ENCODE peak calls at places on chromosome 14, in four cellular contexts. One of them, this sample, is unnamed.

GRCh38 chr14:101173698-101174521 is 270.4 kb upstream of the RTL1 start:
- DNase-seq in iris pigment epithelial cell: no peak
- DNase-seq in hypothalamus: no peak
- DNase-seq in posterior cingulate gyrus: no peak
- DNase-seq in this sample: no peak

GRCh38 chr14:60266021-60266937 is 17.3 kb downstream of the PPM1A start:
- DNase-seq in iris pigment epithelial cell: peak; percentile 38
- DNase-seq in hypothalamus: no peak
- DNase-seq in posterior cingulate gyrus: no peak
- DNase-seq in this sample: no peak

GRCh38 chr14:102527255-102528232 is 18.0 kb upstream of the ANKRD9 start:
- DNase-seq in iris pigment epithelial cell: no peak
- DNase-seq in hypothalamus: no peak
- DNase-seq in posterior cingulate gyrus: no peak
- DNase-seq in this sample: no peak

GRCh38 chr14:29927596-29928341 is at the start of gene PRKD1:
- DNase-seq in iris pigment epithelial cell: peak; percentile 67
- DNase-seq in hypothalamus: peak; percentile 80
- DNase-seq in posterior cingulate gyrus: peak; percentile 88
- DNase-seq in this sample: peak; percentile 85

GRCh38 chr14:90140956-90141316 is 79.1 kb downstream of the KCNK13 start:
- DNase-seq in hypothalamus: no peak
- DNase-seq in posterior cingulate gyrus: no peak
- DNase-seq in iris pigment epithelial cell: peak; percentile 71
- DNase-seq in this sample: no peak

GRCh38 chr14:69996197-69996596 is 117.0 kb downstream of the SMOC1 start:
- DNase-seq in posterior cingulate gyrus: no peak
- DNase-seq in iris pigment epithelial cell: peak; percentile 81
- DNase-seq in hypothalamus: no peak
- DNase-seq in this sample: no peak

GRCh38 chr14:67373347-67373746 is 13.2 kb downstream of the EIF2S1 start:
- DNase-seq in posterior cingulate gyrus: no peak
- DNase-seq in iris pigment epithelial cell: peak; percentile 43
- DNase-seq in hypothalamus: no peak
- DNase-seq in this sample: no peak

GRCh38 chr14:98984719-98985041 is 287.3 kb downstream of the BCL11B start:
- DNase-seq in posterior cingulate gyrus: no peak
- DNase-seq in hypothalamus: no peak
- DNase-seq in iris pigment epithelial cell: no peak
- DNase-seq in this sample: no peak

GRCh38 chr14:51327376-51327775 is 87.3 kb downstream of the TMX1 start:
- DNase-seq in posterior cingulate gyrus: no peak
- DNase-seq in hypothalamus: no peak
- DNase-seq in iris pigment epithelial cell: peak; percentile 42
- DNase-seq in this sample: no peak

GRCh38 chr14:95260537-95261440 is 58.9 kb downstream of the CLMN start:
- DNase-seq in hypothalamus: no peak
- DNase-seq in posterior cingulate gyrus: no peak
- DNase-seq in iris pigment epithelial cell: peak; percentile 85
- DNase-seq in this sample: no peak

GRCh38 chr14:34465069-34465859 is 3.2 kb upstream of the SPTSSA start:
- DNase-seq in hypothalamus: no peak
- DNase-seq in posterior cingulate gyrus: no peak
- DNase-seq in iris pigment epithelial cell: peak; percentile 68
- DNase-seq in this sample: no peak

GRCh38 chr14:61284001-61284400 is 2.9 kb upstream of the TMEM30B start:
- DNase-seq in hypothalamus: no peak
- DNase-seq in iris pigment epithelial cell: no peak
- DNase-seq in posterior cingulate gyrus: no peak
- DNase-seq in this sample: no peak

GRCh38 chr14:103607039-103607668 is 21.9 kb upstream of the KLC1 start:
- DNase-seq in iris pigment epithelial cell: peak; percentile 80
- DNase-seq in hypothalamus: peak; percentile 56
- DNase-seq in posterior cingulate gyrus: peak; percentile 96
- DNase-seq in this sample: peak; percentile 41

GRCh38 chr14:47917344-47917954 is 242.0 kb upstream of the MDGA2 start:
- DNase-seq in hypothalamus: no peak
- DNase-seq in posterior cingulate gyrus: no peak
- DNase-seq in iris pigment epithelial cell: peak; percentile 22
- DNase-seq in this sample: no peak

GRCh38 chr14:75234173-75234855 is 44.3 kb upstream of the FOS start:
- DNase-seq in hypothalamus: no peak
- DNase-seq in posterior cingulate gyrus: no peak
- DNase-seq in iris pigment epithelial cell: peak; percentile 97
- DNase-seq in this sample: no peak

GRCh38 chr14:67665886-67666285 is 8.5 kb downstream of the VTI1B start:
- DNase-seq in iris pigment epithelial cell: peak; percentile 73
- DNase-seq in posterior cingulate gyrus: no peak
- DNase-seq in hypothalamus: no peak
- DNase-seq in this sample: no peak

GRCh38 chr14:32197919-32198318 is 3.9 kb upstream of the RNU6-7 start:
- DNase-seq in posterior cingulate gyrus: no peak
- DNase-seq in iris pigment epithelial cell: no peak
- DNase-seq in hypothalamus: no peak
- DNase-seq in this sample: no peak

GRCh38 chr14:105682956-105683570 is 156.7 kb downstream of the TMEM121 start:
- DNase-seq in hypothalamus: no peak
- DNase-seq in posterior cingulate gyrus: no peak
- DNase-seq in iris pigment epithelial cell: no peak
- DNase-seq in this sample: no peak

GRCh38 chr14:79727900-79728299 is 483.4 kb downstream of the DIO2 start:
- DNase-seq in iris pigment epithelial cell: no peak
- DNase-seq in hypothalamus: no peak
- DNase-seq in posterior cingulate gyrus: no peak
- DNase-seq in this sample: no peak

GRCh38 chr14:76920572-76921175 is 94.5 kb downstream of the LRRC74A start:
- DNase-seq in posterior cingulate gyrus: no peak
- DNase-seq in iris pigment epithelial cell: no peak
- DNase-seq in hypothalamus: no peak
- DNase-seq in this sample: peak; percentile 28

GRCh38 chr14:91350813-91351507 is 66.7 kb downstream of the CCDC88C start:
- DNase-seq in hypothalamus: no peak
- DNase-seq in iris pigment epithelial cell: no peak
- DNase-seq in posterior cingulate gyrus: no peak
- DNase-seq in this sample: no peak

GRCh38 chr14:104690266-104690711 is 871 bp downstream of the INF2 start:
- DNase-seq in posterior cingulate gyrus: no peak
- DNase-seq in iris pigment epithelial cell: no peak
- DNase-seq in hypothalamus: no peak
- DNase-seq in this sample: no peak

GRCh38 chr14:96016761-96017160 is 22.4 kb upstream of the C14orf132 start:
- DNase-seq in iris pigment epithelial cell: no peak
- DNase-seq in posterior cingulate gyrus: no peak
- DNase-seq in hypothalamus: no peak
- DNase-seq in this sample: no peak

GRCh38 chr14:77249286-77249685 is 21.7 kb downstream of the NGB start:
- DNase-seq in hypothalamus: no peak
- DNase-seq in posterior cingulate gyrus: peak; percentile 57
- DNase-seq in iris pigment epithelial cell: no peak
- DNase-seq in this sample: no peak

GRCh38 chr14:68543516-68543915 is 249.4 kb downstream of the ZFP36L1 start:
- DNase-seq in posterior cingulate gyrus: no peak
- DNase-seq in iris pigment epithelial cell: no peak
- DNase-seq in hypothalamus: no peak
- DNase-seq in this sample: no peak

GRCh38 chr14:102539544-102540309 is 30.2 kb upstream of the ANKRD9 start:
- DNase-seq in hypothalamus: no peak
- DNase-seq in posterior cingulate gyrus: no peak
- DNase-seq in iris pigment epithelial cell: peak; percentile 65
- DNase-seq in this sample: no peak

GRCh38 chr14:31592619-31593018 is 31.4 kb downstream of the NUBPL start:
- DNase-seq in posterior cingulate gyrus: no peak
- DNase-seq in hypothalamus: no peak
- DNase-seq in iris pigment epithelial cell: peak; percentile 32
- DNase-seq in this sample: no peak

GRCh38 chr14:73500360-73500759 is 9.6 kb downstream of the RIOX1 start:
- DNase-seq in hypothalamus: no peak
- DNase-seq in posterior cingulate gyrus: no peak
- DNase-seq in iris pigment epithelial cell: no peak
- DNase-seq in this sample: no peak

GRCh38 chr14:59274991-59275391 is 86.5 kb downstream of the DAAM1 start:
- DNase-seq in iris pigment epithelial cell: peak; percentile 49
- DNase-seq in posterior cingulate gyrus: peak; percentile 80
- DNase-seq in hypothalamus: no peak
- DNase-seq in this sample: no peak

GRCh38 chr14:77265561-77266335 is 5.3 kb downstream of the NGB start:
- DNase-seq in iris pigment epithelial cell: no peak
- DNase-seq in posterior cingulate gyrus: peak; percentile 83
- DNase-seq in hypothalamus: no peak
- DNase-seq in this sample: no peak

GRCh38 chr14:32217301-32217700 is 14.2 kb upstream of the RNU6-8 start:
- DNase-seq in iris pigment epithelial cell: no peak
- DNase-seq in posterior cingulate gyrus: no peak
- DNase-seq in hypothalamus: no peak
- DNase-seq in this sample: no peak

GRCh38 chr14:55077691-55078151 is 26.3 kb downstream of the MAPK1IP1L start:
- DNase-seq in iris pigment epithelial cell: no peak
- DNase-seq in posterior cingulate gyrus: no peak
- DNase-seq in hypothalamus: no peak
- DNase-seq in this sample: no peak

GRCh38 chr14:76834296-76834695 is 8.1 kb downstream of the LRRC74A start:
- DNase-seq in posterior cingulate gyrus: no peak
- DNase-seq in iris pigment epithelial cell: no peak
- DNase-seq in hypothalamus: no peak
- DNase-seq in this sample: no peak

GRCh38 chr14:30058401-30058800 is 130.8 kb upstream of the PRKD1 start:
- DNase-seq in iris pigment epithelial cell: peak; percentile 64
- DNase-seq in posterior cingulate gyrus: no peak
- DNase-seq in hypothalamus: no peak
- DNase-seq in this sample: no peak

GRCh38 chr14:28494196-28494595 is 272.4 kb upstream of the FOXG1 start:
- DNase-seq in hypothalamus: no peak
- DNase-seq in iris pigment epithelial cell: peak; percentile 69
- DNase-seq in posterior cingulate gyrus: no peak
- DNase-seq in this sample: no peak

GRCh38 chr14:93701562-93701961 is 86.7 kb downstream of the PRIMA1 start:
- DNase-seq in posterior cingulate gyrus: no peak
- DNase-seq in hypothalamus: no peak
- DNase-seq in iris pigment epithelial cell: no peak
- DNase-seq in this sample: no peak

GRCh38 chr14:60327447-60328331 is 78.7 kb downstream of the PPM1A start:
- DNase-seq in hypothalamus: peak; percentile 33
- DNase-seq in posterior cingulate gyrus: peak; percentile 91
- DNase-seq in iris pigment epithelial cell: peak; percentile 18
- DNase-seq in this sample: no peak

GRCh38 chr14:101060171-101060601 is 156.7 kb upstream of the RTL1 start:
- DNase-seq in iris pigment epithelial cell: no peak
- DNase-seq in posterior cingulate gyrus: peak; percentile 78
- DNase-seq in hypothalamus: no peak
- DNase-seq in this sample: no peak

GRCh38 chr14:34496007-34496678 is 34.1 kb upstream of the SPTSSA start:
- DNase-seq in iris pigment epithelial cell: no peak
- DNase-seq in posterior cingulate gyrus: no peak
- DNase-seq in hypothalamus: no peak
- DNase-seq in this sample: no peak